ENCODE peak calls at places on chromosomes 1 and 21, in four cellular contexts. One of them, this sample, is unnamed.

GRCh38 chr1:181152892-181153633 is 64.6 kb downstream of the IER5 start:
- DNase-seq in tibial nerve: peak
- DNase-seq in body of pancreas: peak
- DNase-seq in heart left ventricle: peak
- DNase-seq in this sample: peak

GRCh38 chr1:156487862-156488261 is 12.7 kb downstream of the MEF2D start:
- DNase-seq in heart left ventricle: no peak
- DNase-seq in body of pancreas: no peak
- DNase-seq in tibial nerve: no peak
- DNase-seq in this sample: no peak

GRCh38 chr1:191174298-191174697 is 696.6 kb upstream of the BRINP3 start:
- DNase-seq in body of pancreas: no peak
- DNase-seq in tibial nerve: no peak
- DNase-seq in heart left ventricle: no peak
- DNase-seq in this sample: no peak

GRCh38 chr1:227489572-227489971 is 73.8 kb upstream of the ZNF678 start:
- DNase-seq in body of pancreas: no peak
- DNase-seq in tibial nerve: no peak
- DNase-seq in heart left ventricle: no peak
- DNase-seq in this sample: no peak

GRCh38 chr1:66350001-66350547 is 183.9 kb upstream of the SGIP1 start:
- DNase-seq in body of pancreas: peak
- DNase-seq in tibial nerve: peak
- DNase-seq in heart left ventricle: peak
- DNase-seq in this sample: no peak

GRCh38 chr1:195785830-195786229 is 822.4 kb downstream of the KCNT2 start:
- DNase-seq in tibial nerve: no peak
- DNase-seq in body of pancreas: no peak
- DNase-seq in heart left ventricle: no peak
- DNase-seq in this sample: no peak

GRCh38 chr21:16945580-16945979 is 567.3 kb upstream of the CXADR start:
- DNase-seq in heart left ventricle: no peak
- DNase-seq in body of pancreas: no peak
- DNase-seq in tibial nerve: no peak
- DNase-seq in this sample: no peak

GRCh38 chr1:159122005-159122621 is 45.5 kb upstream of the AIM2 start:
- DNase-seq in body of pancreas: no peak
- DNase-seq in heart left ventricle: no peak
- DNase-seq in tibial nerve: no peak
- DNase-seq in this sample: no peak

GRCh38 chr1:27525296-27526271 is 35.6 kb upstream of the WASF2 start:
- DNase-seq in tibial nerve: no peak
- DNase-seq in body of pancreas: peak
- DNase-seq in heart left ventricle: peak
- DNase-seq in this sample: peak

GRCh38 chr21:39082656-39083376 is 100.4 kb downstream of the PSMG1 start:
- DNase-seq in heart left ventricle: no peak
- DNase-seq in tibial nerve: no peak
- DNase-seq in body of pancreas: no peak
- DNase-seq in this sample: no peak

GRCh38 chr21:35102488-35103407 is 53.6 kb upstream of the RUNX1 start:
- DNase-seq in body of pancreas: peak
- DNase-seq in heart left ventricle: peak
- DNase-seq in tibial nerve: no peak
- DNase-seq in this sample: no peak

GRCh38 chr21:45821315-45822001 is 160.1 kb upstream of the COL6A1 start:
- DNase-seq in tibial nerve: no peak
- DNase-seq in heart left ventricle: no peak
- DNase-seq in body of pancreas: no peak
- DNase-seq in this sample: no peak

GRCh38 chr1:246680696-246681127 is 43.5 kb upstream of the SCCPDH start:
- DNase-seq in heart left ventricle: no peak
- DNase-seq in tibial nerve: no peak
- DNase-seq in body of pancreas: no peak
- DNase-seq in this sample: no peak

GRCh38 chr1:225695578-225696332 is 42.8 kb upstream of the ENAH start:
- DNase-seq in heart left ventricle: no peak
- DNase-seq in body of pancreas: no peak
- DNase-seq in tibial nerve: no peak
- DNase-seq in this sample: no peak

GRCh38 chr1:156176610-156177210 is 17.2 kb upstream of the SLC25A44 start:
- DNase-seq in tibial nerve: no peak
- DNase-seq in heart left ventricle: no peak
- DNase-seq in body of pancreas: no peak
- DNase-seq in this sample: no peak

GRCh38 chr1:93322349-93322748 is 23.4 kb upstream of the DR1 start:
- DNase-seq in heart left ventricle: no peak
- DNase-seq in body of pancreas: peak
- DNase-seq in tibial nerve: no peak
- DNase-seq in this sample: no peak

GRCh38 chr1:25356848-25357247 is 18.7 kb downstream of the TMEM50A start:
- DNase-seq in heart left ventricle: no peak
- DNase-seq in body of pancreas: no peak
- DNase-seq in tibial nerve: no peak
- DNase-seq in this sample: no peak

GRCh38 chr1:55987491-55988255 is 591.7 kb downstream of the PLPP3 start:
- DNase-seq in tibial nerve: no peak
- DNase-seq in heart left ventricle: no peak
- DNase-seq in body of pancreas: no peak
- DNase-seq in this sample: no peak

GRCh38 chr1:174797398-174797797 is 202.3 kb upstream of the CACYBP start:
- DNase-seq in body of pancreas: no peak
- DNase-seq in heart left ventricle: no peak
- DNase-seq in tibial nerve: no peak
- DNase-seq in this sample: no peak

GRCh38 chr1:89198500-89199072 is at the start of gene GBP4:
- DNase-seq in body of pancreas: peak
- DNase-seq in heart left ventricle: peak
- DNase-seq in tibial nerve: no peak
- DNase-seq in this sample: peak

GRCh38 chr1:205343431-205344009 is 13.2 kb downstream of the KLHDC8A start:
- DNase-seq in heart left ventricle: no peak
- DNase-seq in body of pancreas: peak
- DNase-seq in tibial nerve: no peak
- DNase-seq in this sample: peak

GRCh38 chr1:59428828-59429227 is 131.9 kb downstream of the FGGY start:
- DNase-seq in body of pancreas: no peak
- DNase-seq in tibial nerve: no peak
- DNase-seq in heart left ventricle: no peak
- DNase-seq in this sample: no peak

GRCh38 chr1:151327903-151328674 is 873 bp upstream of the PI4KB start:
- DNase-seq in heart left ventricle: peak
- DNase-seq in tibial nerve: no peak
- DNase-seq in body of pancreas: peak
- DNase-seq in this sample: peak

GRCh38 chr1:42837742-42838141 is 8.7 kb upstream of the ZNF691 start:
- DNase-seq in body of pancreas: no peak
- DNase-seq in heart left ventricle: no peak
- DNase-seq in tibial nerve: no peak
- DNase-seq in this sample: no peak

GRCh38 chr1:109904105-109904817 is 6.4 kb upstream of the CSF1 start:
- DNase-seq in body of pancreas: peak
- DNase-seq in tibial nerve: no peak
- DNase-seq in heart left ventricle: no peak
- DNase-seq in this sample: no peak

GRCh38 chr1:18999287-18999852 is 42.9 kb upstream of the IFFO2 start:
- DNase-seq in body of pancreas: peak
- DNase-seq in tibial nerve: no peak
- DNase-seq in heart left ventricle: no peak
- DNase-seq in this sample: no peak

GRCh38 chr1:241964550-241965241 is 7.1 kb downstream of the BECN2 start:
- DNase-seq in tibial nerve: no peak
- DNase-seq in body of pancreas: peak
- DNase-seq in heart left ventricle: peak
- DNase-seq in this sample: no peak

GRCh38 chr1:173341307-173341706 is 134.2 kb upstream of the TNFSF4 start:
- DNase-seq in body of pancreas: peak
- DNase-seq in heart left ventricle: peak
- DNase-seq in tibial nerve: no peak
- DNase-seq in this sample: no peak

DNA sequence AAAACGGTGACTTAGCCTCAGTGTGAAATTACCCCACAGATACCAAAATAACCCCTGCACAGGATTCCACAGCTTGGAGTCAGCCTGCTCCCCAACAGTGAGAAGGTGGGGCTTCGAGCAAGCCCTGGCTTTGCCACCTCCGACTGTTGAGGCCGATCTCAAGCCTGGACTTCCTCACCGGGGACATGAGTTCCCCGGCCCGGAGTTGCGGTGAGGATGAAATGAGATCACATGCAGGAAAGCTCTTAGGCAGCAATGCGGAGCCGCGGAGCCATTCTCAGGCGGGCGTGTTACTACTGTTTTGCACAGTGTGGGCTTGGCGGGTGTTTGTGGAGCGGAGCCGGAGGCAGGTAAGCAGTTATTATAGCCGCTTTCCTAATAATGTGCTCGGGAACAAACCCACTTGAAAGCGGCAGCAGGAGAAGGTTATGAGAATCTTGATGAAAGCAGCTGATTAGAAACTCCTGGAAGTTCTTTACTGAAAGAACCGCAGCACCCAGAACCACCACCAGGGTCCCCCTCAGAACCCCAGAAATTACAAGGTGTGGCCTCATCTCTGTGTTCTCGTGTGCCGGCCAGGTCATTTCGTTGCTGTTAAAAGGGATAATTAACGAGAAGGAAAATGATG is 3.9 kb upstream of the CLSTN1 start:
- DNase-seq in body of pancreas: no peak
- DNase-seq in heart left ventricle: no peak
- DNase-seq in tibial nerve: no peak
- DNase-seq in this sample: peak
- H3K4me3 ChIP-seq in body of pancreas: no peak
- H3K4me3 ChIP-seq in heart left ventricle: no peak
- H3K4me3 ChIP-seq in tibial nerve: no peak
- H3K4me3 ChIP-seq in this sample: no peak

GRCh38 chr1:201537467-201537866 is 1.5 kb upstream of the NAV1 start:
- DNase-seq in heart left ventricle: no peak
- DNase-seq in tibial nerve: no peak
- DNase-seq in body of pancreas: no peak
- DNase-seq in this sample: no peak

GRCh38 chr1:201537966-201538617 is 835 bp upstream of the NAV1 start:
- DNase-seq in tibial nerve: no peak
- DNase-seq in body of pancreas: no peak
- DNase-seq in heart left ventricle: no peak
- DNase-seq in this sample: no peak

GRCh38 chr1:201537028-201537427 is 1.9 kb upstream of the NAV1 start:
- DNase-seq in body of pancreas: no peak
- DNase-seq in heart left ventricle: no peak
- DNase-seq in tibial nerve: no peak
- DNase-seq in this sample: no peak

GRCh38 chr1:201539561-201540404 is 856 bp downstream of the NAV1 start:
- DNase-seq in heart left ventricle: peak
- DNase-seq in tibial nerve: no peak
- DNase-seq in body of pancreas: peak
- DNase-seq in this sample: peak

GRCh38 chr1:201538618-201539551 is at the start of gene NAV1:
- DNase-seq in tibial nerve: peak
- DNase-seq in heart left ventricle: peak
- DNase-seq in body of pancreas: peak
- DNase-seq in this sample: peak
- TF ChIP-seq POLR2A in tibial nerve: peak
- TF ChIP-seq POLR2A in heart left ventricle: no peak
- TF ChIP-seq POLR2A in body of pancreas: peak
- TF ChIP-seq POLR2A in this sample: peak

GRCh38 chr1:240827786-240828185 is 215.8 kb upstream of the GREM2 start:
- DNase-seq in tibial nerve: no peak
- DNase-seq in heart left ventricle: no peak
- DNase-seq in body of pancreas: no peak
- DNase-seq in this sample: no peak
- H3K27ac ChIP-seq in tibial nerve: no peak
- H3K27ac ChIP-seq in heart left ventricle: no peak
- H3K27ac ChIP-seq in body of pancreas: no peak
- H3K27ac ChIP-seq in this sample: no peak

GRCh38 chr1:41431490-41432350 is 52.8 kb downstream of the EDN2 start:
- DNase-seq in tibial nerve: no peak
- DNase-seq in body of pancreas: peak
- DNase-seq in heart left ventricle: peak
- DNase-seq in this sample: peak

GRCh38 chr1:41434748-41435449 is 49.6 kb downstream of the EDN2 start:
- DNase-seq in heart left ventricle: no peak
- DNase-seq in body of pancreas: no peak
- DNase-seq in tibial nerve: no peak
- DNase-seq in this sample: no peak

GRCh38 chr1:41434306-41434705 is 50.2 kb downstream of the EDN2 start:
- DNase-seq in body of pancreas: no peak
- DNase-seq in heart left ventricle: no peak
- DNase-seq in tibial nerve: no peak
- DNase-seq in this sample: no peak

GRCh38 chr1:41433501-41433900 is 51.0 kb downstream of the EDN2 start:
- DNase-seq in tibial nerve: no peak
- DNase-seq in heart left ventricle: no peak
- DNase-seq in body of pancreas: no peak
- DNase-seq in this sample: no peak

DNA sequence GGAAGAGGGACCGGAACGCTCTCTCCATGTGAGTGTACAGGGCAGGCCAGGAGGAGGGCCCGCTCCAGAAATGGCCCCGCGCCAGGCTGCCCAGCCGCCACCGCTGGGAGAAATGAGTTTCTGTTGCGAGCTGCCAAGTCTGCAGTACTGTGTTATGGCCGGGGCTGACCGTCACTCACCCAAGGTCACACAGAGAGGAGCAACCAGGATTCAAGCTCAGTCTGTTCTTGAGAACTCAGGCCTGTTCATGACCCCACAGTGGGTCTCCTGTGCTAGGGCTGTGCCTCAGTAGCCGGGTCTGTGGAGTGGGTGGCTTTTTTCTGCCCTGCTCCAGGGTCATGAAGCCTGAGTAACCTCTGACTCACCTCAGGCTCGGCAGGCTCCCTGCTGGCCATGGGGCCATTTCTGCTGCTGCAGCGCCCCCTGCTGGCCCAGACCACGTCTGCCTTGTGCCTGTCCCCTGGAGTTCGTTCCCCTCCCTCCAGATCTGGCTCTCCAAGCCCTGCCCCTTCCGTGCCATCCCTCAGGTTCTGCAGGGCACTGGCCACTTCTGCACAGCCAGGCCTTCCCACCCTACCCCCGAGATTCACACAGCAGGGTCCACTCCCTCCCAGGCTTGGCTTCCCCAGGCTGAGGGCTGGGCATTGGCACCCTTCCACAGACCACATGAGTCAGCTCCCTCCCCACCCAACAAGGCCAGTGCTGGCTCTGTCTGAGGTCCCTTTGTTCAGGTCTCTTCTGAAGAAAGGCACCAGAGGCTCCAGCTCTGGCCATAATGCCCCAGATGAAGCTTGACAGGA is 51.8 kb downstream of the EDN2 start:
- DNase-seq in tibial nerve: peak
- DNase-seq in heart left ventricle: peak
- DNase-seq in body of pancreas: peak
- DNase-seq in this sample: peak
- H3K4me3 ChIP-seq in tibial nerve: no peak
- H3K4me3 ChIP-seq in heart left ventricle: no peak
- H3K4me3 ChIP-seq in body of pancreas: no peak
- H3K4me3 ChIP-seq in this sample: no peak

DNA sequence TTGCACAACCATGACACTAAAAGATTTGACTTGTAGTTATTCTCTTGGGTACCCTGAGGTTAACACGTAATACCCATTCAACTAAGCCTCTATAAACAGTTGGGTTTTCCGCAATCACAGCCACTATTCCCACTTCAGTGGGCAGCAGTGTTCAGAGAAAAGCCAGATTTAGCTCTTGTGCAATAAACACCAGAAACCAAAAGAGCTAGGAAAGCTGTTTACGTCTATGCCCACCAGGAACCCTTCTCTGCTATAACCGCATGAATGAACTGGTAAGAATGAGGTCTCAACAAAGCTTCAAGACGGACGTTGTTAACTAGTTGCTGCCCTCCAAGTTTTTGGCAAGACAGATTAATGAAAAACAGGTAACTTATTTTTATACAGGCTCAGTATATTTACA is 101.3 kb downstream of the SLC45A1 start:
- DNase-seq in heart left ventricle: no peak
- DNase-seq in tibial nerve: no peak
- DNase-seq in body of pancreas: no peak
- DNase-seq in this sample: no peak
- TF ChIP-seq POLR2A in heart left ventricle: no peak
- TF ChIP-seq POLR2A in tibial nerve: no peak
- TF ChIP-seq POLR2A in body of pancreas: no peak
- TF ChIP-seq POLR2A in this sample: no peak

This sample was measured in ovary.